ENCODE peak calls at places on chromosomes 4 and X, in ten cellular contexts. W is AG09319; Q is fibroblast of lung; V is suprapubic skin; L is GM12865; E is stimulated activated CD4-positive, alpha-beta T cell treated with anti-CD3 and anti-CD28 coated beads, Interleukin-1b, Interleukin-23, amount 100 ng/mL, for 4 hours; O is NCI-H510A; B is SK-N-SH; J is psoas muscle; P is EH. Z is an unnamed sample.

GRCh38 chr4:71126719-71127118 is 133.3 kb downstream of the DCK start:
- DNase-seq in P (peak), B (no peak), J (no peak), W (no peak), L (no peak), O (no peak), V (no peak), Q (peak), E (no peak), Z (no peak)

GRCh38 chrX:53678667-53679066 is 7.9 kb downstream of the HUWE1 start:
- DNase-seq in J (no peak), Q (no peak), P (peak), B (no peak), V (no peak), W (no peak), L (peak), E (no peak), O (no peak), Z (peak)

GRCh38 chr4:176792348-176793059 is at the start of gene VEGFC:
- DNase-seq in Q (peak), J (peak), E (no peak), V (peak), O (peak), B (peak), L (peak), W (peak), P (peak), Z (no peak)

GRCh38 chr4:7394184-7394575 is 40.5 kb downstream of the PSAPL1 start:
- DNase-seq in Q (no peak), V (peak), J (no peak), E (no peak), O (no peak), B (no peak), P (no peak), L (no peak), W (no peak), Z (no peak)

GRCh38 chr4:3689006-3689405 is 77.2 kb upstream of the ADRA2C start:
- DNase-seq in L (no peak), W (no peak), V (peak), O (no peak), Q (no peak), E (no peak), J (no peak), B (no peak), P (no peak), Z (no peak)

GRCh38 chr4:123621072-123621705 is 224.6 kb downstream of the SPRY1 start:
- DNase-seq in E (no peak), L (no peak), W (no peak), Q (no peak), O (no peak), B (no peak), P (no peak), V (no peak), J (peak), Z (peak)

GRCh38 chr4:149836546-149836945 is 20.9 kb upstream of the IQCM start:
- DNase-seq in Q (peak), W (peak), L (no peak), J (no peak), O (no peak), E (no peak), P (peak), B (no peak), V (no peak), Z (no peak)

GRCh38 chrX:69424910-69425309 is 79.2 kb upstream of the NALF2 start:
- DNase-seq in O (no peak), P (no peak), L (no peak), V (no peak), W (no peak), B (no peak), J (no peak), Q (no peak), E (no peak), Z (no peak)

GRCh38 chr4:3444351-3445110 is 2.8 kb downstream of the HGFAC start:
- DNase-seq in P (no peak), E (no peak), O (no peak), Q (no peak), W (no peak), L (no peak), J (peak), V (no peak), B (no peak), Z (no peak)

GRCh38 chrX:97159916-97160800 is 276.4 kb downstream of the RPA4 start:
- DNase-seq in O (no peak), J (no peak), E (no peak), Q (peak), P (no peak), L (no peak), V (no peak), B (no peak), W (no peak), Z (no peak)

GRCh38 chr4:77818077-77818666 is 996 bp downstream of the CNOT6L start:
- DNase-seq in Q (peak), W (peak), L (peak), E (no peak), P (peak), B (peak), J (peak), V (peak), O (peak), Z (peak)

GRCh38 chrX:87961471-87961870 is 443.9 kb downstream of the KLHL4 start:
- DNase-seq in Q (no peak), J (no peak), V (no peak), O (peak), L (no peak), W (no peak), P (no peak), E (no peak), B (no peak), Z (no peak)

GRCh38 chr4:111755571-111755970 is 389.7 kb upstream of the FAM241A start:
- DNase-seq in L (no peak), V (no peak), O (no peak), E (no peak), J (no peak), P (no peak), Q (no peak), W (no peak), B (no peak), Z (no peak)

GRCh38 chr4:76960014-76960413 is 10.5 kb downstream of the SEPTIN11 start:
- DNase-seq in Q (no peak), P (no peak), W (no peak), V (no peak), E (no peak), B (no peak), L (peak), O (no peak), J (no peak), Z (no peak)

GRCh38 chr4:8171941-8172924 is 13.6 kb upstream of the ABLIM2 start:
- DNase-seq in L (peak), B (no peak), P (no peak), Q (no peak), V (no peak), W (no peak), O (no peak), E (no peak), J (no peak), Z (no peak)

GRCh38 chrX:39848900-39849299 is 248.9 kb downstream of the BCOR start:
- DNase-seq in L (no peak), J (no peak), B (no peak), V (no peak), E (no peak), Q (peak), W (peak), O (no peak), P (peak), Z (no peak)

GRCh38 chrX:30653415-30654131 is at the start of gene GK:
- DNase-seq in W (no peak), O (peak), E (no peak), B (peak), J (peak), Q (peak), P (peak), V (no peak), L (peak), Z (peak)

GRCh38 chrX:118116308-118117068 is at the start of gene KLHL13:
- DNase-seq in E (peak), P (peak), L (peak), W (no peak), O (no peak), J (peak), V (peak), B (peak), Q (peak), Z (peak)

GRCh38 chr4:80362578-80363181 is 27.1 kb downstream of the CFAP299 start:
- DNase-seq in J (no peak), B (peak), Q (peak), L (peak), V (no peak), E (peak), W (no peak), O (peak), P (peak), Z (peak)

GRCh38 chr4:101790521-101791188 is at the start of gene BANK1:
- DNase-seq in V (no peak), J (peak), W (no peak), E (peak), L (peak), Q (peak), O (peak), B (peak), P (peak), Z (peak)

GRCh38 chr4:107115185-107115847 is 79.2 kb upstream of the DKK2 start:
- DNase-seq in B (peak), L (no peak), Q (peak), W (peak), V (no peak), O (no peak), E (no peak), P (no peak), J (no peak), Z (no peak)

GRCh38 chr4:81806485-81806884 is 334.8 kb upstream of the RASGEF1B start:
- DNase-seq in B (no peak), P (no peak), E (no peak), W (no peak), O (no peak), L (no peak), J (no peak), V (no peak), Q (no peak), Z (peak)

GRCh38 chrX:121010218-121010617 is 24.7 kb upstream of the CT47A1 start:
- DNase-seq in Q (no peak), V (no peak), L (no peak), B (no peak), J (no peak), O (no peak), E (no peak), W (no peak), P (no peak), Z (no peak)

GRCh38 chr4:122796801-122797404 is 29.7 kb upstream of the FGF2 start:
- DNase-seq in J (no peak), E (no peak), V (no peak), Q (no peak), L (no peak), B (no peak), W (no peak), P (peak), O (no peak), Z (no peak)

GRCh38 chrX:25968920-25969319 is 169.2 kb upstream of the MAGEB18 start:
- DNase-seq in P (no peak), W (no peak), B (peak), E (no peak), O (no peak), L (peak), V (no peak), J (no peak), Q (peak), Z (peak)

GRCh38 chr4:15077969-15078368 is 75.7 kb downstream of the CPEB2 start:
- DNase-seq in W (no peak), O (no peak), Q (peak), V (no peak), B (no peak), L (no peak), P (peak), E (no peak), J (no peak), Z (no peak)

GRCh38 chr4:7656244-7656800 is 221.6 kb upstream of the PSAPL1 start:
- DNase-seq in J (no peak), B (no peak), O (no peak), Q (no peak), E (no peak), L (no peak), W (no peak), V (no peak), P (no peak), Z (no peak)

GRCh38 chr4:172962564-172963353 is 205.9 kb upstream of the GALNT7 start:
- DNase-seq in J (no peak), V (no peak), Q (peak), E (no peak), W (peak), B (no peak), P (peak), O (peak), L (no peak), Z (no peak)

GRCh38 chrX:24426340-24426913 is 38.7 kb upstream of the PDK3 start:
- DNase-seq in O (no peak), W (no peak), P (peak), J (no peak), E (no peak), L (peak), V (no peak), Q (peak), B (peak), Z (peak)

GRCh38 chr4:168264903-168265302 is 53.6 kb downstream of the DDX60 start:
- DNase-seq in O (peak), J (no peak), E (no peak), V (no peak), Q (peak), B (no peak), P (peak), W (no peak), L (no peak), Z (peak)

GRCh38 chr4:92235741-92236140 is 68.0 kb upstream of the GRID2 start:
- DNase-seq in E (no peak), W (no peak), P (no peak), L (no peak), Q (peak), V (no peak), B (no peak), O (no peak), J (no peak), Z (peak)

GRCh38 chr4:151664289-151664688 is 96.5 kb downstream of the GATB start:
- DNase-seq in W (no peak), Q (no peak), V (no peak), P (no peak), L (no peak), O (no peak), J (no peak), B (no peak), E (no peak), Z (peak)

GRCh38 chr4:90582087-90582486 is 454.9 kb downstream of the CCSER1 start:
- DNase-seq in E (no peak), J (no peak), P (no peak), Q (no peak), O (no peak), L (no peak), W (no peak), B (no peak), V (no peak), Z (no peak)

GRCh38 chrX:128975716-128976115 is 547.6 kb downstream of the SMARCA1 start:
- DNase-seq in W (no peak), E (no peak), P (no peak), J (no peak), B (peak), L (peak), Q (no peak), V (no peak), O (peak), Z (peak)

GRCh38 chrX:31374786-31375185 is 302.9 kb upstream of the FTHL17 start:
- DNase-seq in E (no peak), L (no peak), V (no peak), B (no peak), W (no peak), Q (no peak), P (no peak), O (no peak), J (no peak), Z (no peak)

GRCh38 chr4:181679754-181680153 is 563.4 kb upstream of the TENM3 start:
- DNase-seq in E (no peak), B (no peak), V (no peak), O (no peak), J (no peak), Q (no peak), L (no peak), P (no peak), W (no peak), Z (no peak)

GRCh38 chr4:159191989-159192388 is 89.1 kb downstream of the RAPGEF2 start:
- DNase-seq in Q (peak), V (no peak), W (no peak), J (no peak), P (peak), E (no peak), L (no peak), B (no peak), O (no peak), Z (peak)

Z was measured in OCI-M1.